ENCODE peak calls at places on chromosomes 1 and 21, in nine cellular contexts. E, K, D, N, G, A, C, S and M are unnamed samples.

GRCh38 chr1:35460796-35461195 is 96.4 kb downstream of the KIAA0319L start:
- DNase-seq in C (no peak), N (no peak), D (no peak), G (no peak), E (no peak), A (no peak), S (no peak), K (no peak), M (no peak)

GRCh38 chr1:84467298-84467697 is 11.8 kb upstream of the RPF1 start:
- DNase-seq in D (no peak), G (no peak), N (no peak), C (no peak), A (no peak), K (no peak), E (no peak), S (no peak), M (no peak)

GRCh38 chr1:39625462-39626273 is 13.8 kb downstream of the HEYL start:
- DNase-seq in A (no peak), S (peak; percentile 50), D (peak; percentile 96), K (no peak), E (no peak), C (no peak), G (peak; percentile 86), N (peak; percentile 79), M (no peak)

GRCh38 chr1:28078680-28079626 is 9.5 kb downstream of the EYA3 start:
- DNase-seq in E (no peak), S (no peak), C (no peak), A (no peak), K (no peak), G (no peak), D (peak; percentile 89), N (peak; percentile 18), M (peak; percentile 90)

GRCh38 chr21:26964379-26964778 is 2.5 kb downstream of the ADAMTS5 start:
- DNase-seq in K (no peak), E (no peak), A (no peak), C (no peak), D (no peak), N (no peak), S (peak; percentile 33), G (peak; percentile 62), M (no peak)

GRCh38 chr1:218459450-218459849 is 114.3 kb downstream of the TGFB2 start:
- DNase-seq in S (no peak), N (no peak), K (no peak), E (no peak), D (peak; percentile 50), G (peak; percentile 37), A (no peak), C (no peak), M (no peak)

GRCh38 chr1:190001187-190001586 is 476.5 kb downstream of the BRINP3 start:
- DNase-seq in D (no peak), N (no peak), K (no peak), C (no peak), A (no peak), G (no peak), S (no peak), E (no peak), M (peak; percentile 11)

GRCh38 chr1:23718482-23718881 is 24.8 kb upstream of the ELOA start:
- DNase-seq in S (no peak), E (peak; percentile 54), A (no peak), G (no peak), K (no peak), N (peak; percentile 53), C (no peak), D (peak; percentile 48), M (no peak)

GRCh38 chr1:26218906-26219494 is 15.0 kb upstream of the CEP85 start:
- DNase-seq in E (no peak), A (no peak), G (peak; percentile 57), K (no peak), N (no peak), D (no peak), S (no peak), C (no peak), M (no peak)

GRCh38 chr1:228429007-228429406 is 12.3 kb upstream of the TRIM17 start:
- DNase-seq in S (no peak), N (no peak), C (no peak), D (no peak), A (no peak), E (no peak), K (no peak), G (no peak), M (no peak)

GRCh38 chr1:164524810-164525209 is 34.2 kb upstream of the PBX1 start:
- DNase-seq in N (no peak), E (peak; percentile 15), C (no peak), A (no peak), K (no peak), S (no peak), D (peak; percentile 35), G (no peak), M (no peak)

GRCh38 chr21:16587671-16588379 is 858.0 kb downstream of the USP25 start:
- DNase-seq in N (peak; percentile 15), A (no peak), E (no peak), G (no peak), S (no peak), C (no peak), D (peak; percentile 93), K (no peak), M (peak; percentile 40)
- H3K4me3 ChIP-seq in N (no peak overlapping the region), A (no peak overlapping the region), E (peak overlapping the region; percentile 42), G (peak overlapping the region; percentile 34), S (no peak overlapping the region), C (peak overlapping the region; percentile 19), D (peak overlapping the region; percentile 58), K (no peak overlapping the region), M (peak overlapping the region; percentile 58)

DNA sequence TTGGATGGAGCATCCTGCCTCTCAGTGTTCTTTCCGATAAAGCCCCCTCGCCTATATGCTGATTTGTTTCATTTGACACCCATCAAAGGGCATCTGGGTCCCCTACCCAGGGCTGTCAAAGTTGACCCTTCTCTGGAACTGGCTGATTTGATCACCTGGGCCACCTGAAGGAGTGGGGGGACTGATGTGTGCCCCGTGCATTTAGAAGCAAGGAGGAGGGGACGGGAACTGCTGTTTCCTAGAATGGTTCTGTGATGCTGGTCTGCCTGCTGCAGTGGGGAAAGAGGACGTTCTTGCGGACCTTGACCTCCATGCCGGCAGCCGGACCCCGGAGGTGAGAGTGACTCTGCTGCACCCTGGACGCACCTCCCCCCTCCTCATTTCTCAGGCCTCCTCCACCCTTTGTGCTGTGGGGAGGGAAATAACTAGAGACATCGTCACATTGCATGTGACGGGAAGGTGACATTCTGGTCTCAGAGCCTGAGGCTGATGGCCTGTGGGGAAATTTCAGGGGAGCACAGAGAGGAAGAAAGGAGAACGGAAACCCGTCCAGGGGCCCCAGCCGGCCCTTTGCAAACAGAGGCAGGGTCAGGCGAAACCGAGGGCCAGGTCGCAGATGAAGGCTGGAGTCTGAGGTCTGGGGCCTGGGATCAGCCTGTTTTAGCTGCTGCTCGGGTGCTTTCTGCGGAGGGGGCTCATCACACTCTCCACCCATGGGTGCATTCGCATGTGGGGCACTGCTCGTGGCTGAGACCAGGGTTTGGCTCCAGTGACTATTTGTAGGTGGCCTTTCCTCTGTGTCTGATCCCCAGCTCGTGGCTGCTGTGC is 25.7 kb downstream of the CRYAA start:
- DNase-seq in E (no peak), A (peak; percentile 1), G (no peak), N (no peak), K (no peak), C (peak; percentile 39), S (peak; percentile 14), D (no peak), M (no peak)
- TF ChIP-seq CTCF in E (no peak), A (no peak), G (no peak), N (no peak), K (no peak), C (no peak), S (no peak), D (no peak), M (no peak)

DNA sequence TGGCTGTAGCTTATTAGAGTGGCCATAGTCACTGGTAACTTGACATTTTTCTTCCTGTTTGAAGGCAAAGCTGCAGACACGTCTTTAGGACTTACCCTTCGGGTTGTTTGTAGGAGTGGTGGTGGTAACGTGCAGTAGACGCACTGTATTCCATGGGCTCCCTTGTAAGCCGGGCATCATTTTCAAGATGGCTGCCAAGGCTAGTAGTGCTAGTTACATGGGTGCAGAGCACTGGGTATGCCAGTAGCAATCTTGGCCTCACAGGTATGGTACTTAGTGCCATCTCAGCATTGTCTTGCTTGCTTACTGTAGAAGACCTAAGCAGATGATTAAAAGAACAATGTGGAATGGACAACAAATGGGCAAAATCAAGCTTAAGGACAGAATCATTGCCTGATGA is 1.9 kb downstream of the YBX1 start:
- DNase-seq in K (no peak), S (peak; percentile 40), G (no peak), C (no peak), E (no peak), N (no peak), D (peak; percentile 18), A (no peak), M (no peak)
- H3K4me3 ChIP-seq in K (peak overlapping the region; percentile 84), S (peak overlapping the region; percentile 89), G (peak overlapping the region; percentile 86), C (peak overlapping the region; percentile 56), E (peak overlapping the region; percentile 92), N (peak overlapping the region; percentile 53), D (peak overlapping the region; percentile 78), A (peak overlapping the region; percentile 18), M (peak overlapping the region; percentile 88)

GRCh38 chr1:6484826-6485139 is 6.7 kb downstream of the PLEKHG5 start:
- DNase-seq in C (no peak), K (no peak), G (no peak), N (no peak), A (no peak), S (no peak), E (no peak), D (no peak), M (no peak)

GRCh38 chr1:6485937-6486250 is 5.6 kb downstream of the PLEKHG5 start:
- DNase-seq in K (no peak), S (no peak), E (no peak), C (no peak), G (no peak), N (peak; percentile 49), A (no peak), D (no peak), M (no peak)

GRCh38 chr1:6486433-6487011 is 4.9 kb downstream of the PLEKHG5 start:
- DNase-seq in C (no peak), G (peak; percentile 88), N (peak; percentile 94), A (peak; percentile 91), D (peak; percentile 87), E (peak; percentile 67), K (peak; percentile 81), S (peak; percentile 92), M (peak; percentile 30)

GRCh38 chr1:6483761-6484117 is 7.7 kb downstream of the PLEKHG5 start:
- DNase-seq in D (no peak), E (no peak), N (no peak), S (no peak), G (no peak), C (no peak), K (no peak), A (no peak), M (no peak)

DNA sequence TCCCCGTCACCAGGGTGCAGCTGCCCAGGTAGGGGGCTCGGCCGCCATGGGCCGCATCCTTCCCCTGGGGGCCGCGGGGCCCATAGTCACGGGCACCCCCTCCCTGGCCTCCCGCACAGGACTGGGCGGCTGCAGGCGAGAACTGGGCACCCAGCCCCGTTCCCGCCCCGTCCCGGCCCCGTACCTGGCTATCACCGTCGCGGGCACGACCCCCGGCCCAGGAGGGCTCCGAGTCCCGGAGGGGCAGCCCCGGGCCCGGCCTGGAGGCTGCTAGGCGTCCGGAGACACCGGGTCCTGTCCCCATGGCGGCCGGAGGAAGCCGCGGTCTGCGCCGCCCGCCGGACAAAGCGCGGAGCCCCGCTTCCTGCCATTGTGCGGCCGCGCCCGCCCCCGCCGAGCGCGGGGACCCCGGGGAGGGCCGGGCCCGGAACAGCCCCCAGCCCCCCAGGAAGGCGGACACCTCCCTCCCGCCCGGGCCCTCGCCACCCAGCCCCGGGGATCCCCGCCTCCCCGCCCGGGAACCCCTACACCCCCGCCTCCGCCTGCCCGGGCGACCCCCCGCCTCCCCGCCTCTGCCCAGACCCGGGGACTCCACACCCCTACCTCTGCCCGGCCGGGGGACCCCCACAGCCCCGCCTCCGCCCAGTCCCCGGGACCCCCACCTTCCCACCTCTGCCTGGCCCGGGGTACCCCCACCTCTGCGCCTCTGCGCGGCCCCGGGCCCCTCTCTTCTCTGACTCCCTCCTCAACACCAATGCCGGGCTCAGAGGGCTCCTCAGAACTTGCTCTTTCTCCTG is 6.1 kb downstream of the PLEKHG5 start:
- DNase-seq in G (no peak), D (no peak), C (no peak), A (no peak), E (no peak), K (no peak), S (no peak), N (no peak), M (no peak)
- TF ChIP-seq CTCF in G (no peak), D (no peak), C (no peak), A (no peak), E (no peak), K (no peak), S (no peak), N (no peak), M (no peak)